ENCODE peak calls at places on chromosome 5, in nine cellular contexts. S, P, L, V, R, X, U, N and D are unnamed samples.

GRCh38 chr5:52709171-52709925 is 78.4 kb upstream of the ITGA1 start:
- DNase-seq in X (no peak), U (no peak), P (no peak), N (no peak), V (peak; percentile 84), S (peak; percentile 86), L (peak; percentile 64), R (no peak), D (no peak)

GRCh38 chr5:10471672-10472071 is 30.0 kb downstream of the ROPN1L start:
- DNase-seq in X (no peak), N (no peak), P (no peak), V (no peak), S (no peak), U (no peak), R (no peak), L (peak; percentile 68), D (no peak)

GRCh38 chr5:32014345-32014744 is 159.8 kb downstream of the GOLPH3 start:
- DNase-seq in R (no peak), N (no peak), P (no peak), V (no peak), S (no peak), X (no peak), L (no peak), U (no peak), D (no peak)

GRCh38 chr5:153883829-153884228 is 154.9 kb downstream of the FAM114A2 start:
- DNase-seq in P (no peak), N (no peak), V (no peak), R (no peak), L (peak; percentile 98), S (peak; percentile 59), U (no peak), X (no peak), D (no peak)

GRCh38 chr5:95962785-95963184 is 1.1 kb upstream of the ELL2 start:
- DNase-seq in X (no peak), N (peak; percentile 56), V (no peak), S (no peak), R (no peak), U (no peak), L (peak; percentile 27), P (no peak), D (no peak)

GRCh38 chr5:140549237-140550144 is 2.0 kb downstream of the EIF4EBP3 start:
- DNase-seq in U (no peak), S (no peak), X (no peak), P (no peak), V (no peak), L (peak; percentile 50), N (peak; percentile 23), R (no peak), D (no peak)

GRCh38 chr5:142517840-142518239 is 168.1 kb downstream of the FGF1 start:
- DNase-seq in V (no peak), P (no peak), R (no peak), N (no peak), L (no peak), U (no peak), S (no peak), X (no peak), D (no peak)

GRCh38 chr5:168360521-168361285 is 69.3 kb downstream of the WWC1 start:
- DNase-seq in U (no peak), L (no peak), P (no peak), R (no peak), N (no peak), V (no peak), S (no peak), X (no peak), D (no peak)

GRCh38 chr5:9348296-9348996 is 197.4 kb downstream of the SEMA5A start:
- DNase-seq in R (peak; percentile 41), X (no peak), U (no peak), S (peak; percentile 70), L (peak; percentile 99), N (peak; percentile 78), P (no peak), V (peak; percentile 72), D (no peak)

GRCh38 chr5:96344678-96345612 is 88.1 kb downstream of the PCSK1 start:
- DNase-seq in S (peak; percentile 81), R (peak; percentile 83), U (no peak), V (peak; percentile 79), P (peak; percentile 4), X (peak; percentile 72), L (peak; percentile 80), N (peak; percentile 73), D (peak; percentile 64)

GRCh38 chr5:3345195-3345594 is 250.4 kb upstream of the IRX1 start:
- DNase-seq in P (no peak), U (no peak), V (no peak), X (no peak), L (no peak), R (no peak), S (no peak), N (no peak), D (no peak)

GRCh38 chr5:17019324-17019723 is 83.2 kb upstream of the MYO10 start:
- DNase-seq in U (no peak), L (peak; percentile 49), N (no peak), X (no peak), R (no peak), V (no peak), P (no peak), S (no peak), D (no peak)

GRCh38 chr5:177327539-177328522 is 16.1 kb upstream of the MXD3 start:
- DNase-seq in L (no peak), R (no peak), U (no peak), X (no peak), P (no peak), N (peak; percentile 29), V (peak; percentile 65), S (peak; percentile 81), D (no peak)

GRCh38 chr5:95842955-95843544 is 20.5 kb upstream of the GLRX start:
- DNase-seq in U (peak; percentile 30), S (peak; percentile 76), V (peak; percentile 82), X (no peak), R (no peak), N (no peak), L (peak; percentile 83), P (no peak), D (no peak)

GRCh38 chr5:1792842-1793266 is 6.8 kb downstream of the MRPL36 start:
- DNase-seq in X (no peak), P (no peak), N (no peak), V (peak; percentile 81), L (peak; percentile 90), S (peak; percentile 93), U (peak; percentile 50), R (peak; percentile 28), D (peak; percentile 61)

GRCh38 chr5:60366489-60366888 is 333.5 kb downstream of the DEPDC1B start:
- DNase-seq in V (no peak), L (peak; percentile 13), N (no peak), S (peak; percentile 19), P (no peak), X (no peak), U (no peak), R (no peak), D (no peak)

GRCh38 chr5:113060410-113061025 is 83.9 kb downstream of the DCP2 start:
- DNase-seq in U (no peak), X (no peak), N (no peak), S (no peak), L (no peak), R (no peak), V (no peak), P (no peak), D (no peak)